ENCODE peak calls at places on chromosomes 11 and 22, in ten cellular contexts. Q is T-helper 17 cell; Z is activated naive CD8-positive, alpha-beta T cell treated with anti-CD3 and anti-CD28 coated beads, Interleukin-2, amount 50 U/mL, for 16 hours; B is OCI-LY7; R is NCI-H345; O is NCI-H2081 treated with DMSO at 0.1 percent for 48 hours; S is left ventricle myocardium superior; I is NCI-H446; C is neural crest cell; D is HFF-Myc. L is an unnamed sample.

GRCh38 chr11:64814712-64815187 is 4.4 kb upstream of the MEN1 start:
- DNase-seq in D (no peak), I (no peak), Q (no peak), S (no peak), R (no peak), O (no peak), C (no peak), B (peak), Z (no peak), L (no peak)

GRCh38 chr11:11540157-11540556 is 81.6 kb downstream of the GALNT18 start:
- DNase-seq in I (no peak), O (no peak), Z (no peak), B (no peak), C (no peak), R (no peak), Q (no peak), S (no peak), D (no peak), L (no peak)

GRCh38 chr22:29315286-29316195 is at the start of gene RASL10A:
- DNase-seq in O (no peak), C (no peak), R (no peak), I (no peak), B (no peak), Z (no peak), S (no peak), D (no peak), Q (no peak), L (no peak)

GRCh38 chr11:27783701-27784355 is 83.6 kb upstream of the BDNF start:
- DNase-seq in C (no peak), D (no peak), O (no peak), B (no peak), I (no peak), S (no peak), R (no peak), Q (no peak), Z (no peak), L (no peak)

GRCh38 chr11:19587979-19588378 is 124.7 kb upstream of the NAV2 start:
- DNase-seq in Q (no peak), R (no peak), S (no peak), I (no peak), B (no peak), D (no peak), O (no peak), Z (no peak), C (no peak), L (no peak)

GRCh38 chr11:19614370-19614936 is 98.2 kb upstream of the NAV2 start:
- DNase-seq in Q (no peak), R (no peak), Z (no peak), C (no peak), I (no peak), S (no peak), O (no peak), D (no peak), B (no peak), L (no peak)

GRCh38 chr11:73372371-73372993 is 3.7 kb upstream of the RELT start:
- DNase-seq in B (peak), R (no peak), Q (no peak), S (no peak), O (no peak), I (no peak), D (no peak), C (no peak), Z (no peak), L (no peak)

GRCh38 chr11:66112640-66113098 is 42.6 kb downstream of the PACS1 start:
- DNase-seq in O (no peak), B (peak), S (peak), Q (no peak), I (peak), D (no peak), C (no peak), Z (no peak), R (no peak), L (peak)

GRCh38 chr11:133947298-133947905 is 9.4 kb downstream of the IGSF9B start:
- DNase-seq in Q (peak), C (peak), O (peak), I (peak), B (no peak), D (no peak), Z (no peak), S (peak), R (peak), L (peak)

GRCh38 chr22:23182289-23183106 is 2.2 kb downstream of the BCR start:
- DNase-seq in C (no peak), I (no peak), D (no peak), O (no peak), Z (peak), Q (peak), B (peak), S (no peak), R (peak), L (peak)

GRCh38 chr22:24728790-24729637 is 45.5 kb downstream of the PIWIL3 start:
- DNase-seq in O (no peak), R (no peak), Q (no peak), I (no peak), D (no peak), S (peak), Z (no peak), B (no peak), C (peak), L (no peak)

GRCh38 chr22:19579880-19580279 is 55.7 kb upstream of the CLDN5 start:
- DNase-seq in D (no peak), R (no peak), Q (no peak), C (no peak), O (no peak), S (peak), Z (no peak), I (no peak), B (peak), L (no peak)